ENCODE peak calls at places on chromosomes 2 and 18, in nine cellular contexts. G is thoracic aorta, B is neural crest cell, E is fibroblast of mammary gland, X is colonic mucosa, Q is epithelial cell of esophagus, P is tibial nerve, I is AG04450, R is cardiac fibroblast. W is an unnamed sample.

GRCh38 chr18:27005589-27005988 is 140.1 kb upstream of the AQP4 start:
- DNase-seq in X (no peak), E (peak; percentile 11), B (no peak), P (no peak), R (peak; percentile 10), Q (peak; percentile 30), G (no peak), I (no peak), W (no peak)

GRCh38 chr2:172829229-172829628 is 93.6 kb downstream of the RAPGEF4 start:
- DNase-seq in X (no peak), Q (peak; percentile 56), R (peak; percentile 66), P (no peak), I (peak; percentile 69), G (no peak), B (no peak), E (peak; percentile 35), W (no peak)

GRCh38 chr2:105712981-105713596 is 31.6 kb upstream of the NCK2 start:
- DNase-seq in X (no peak), B (no peak), I (no peak), P (no peak), R (peak; percentile 30), G (no peak), E (peak; percentile 78), Q (peak; percentile 91), W (no peak)

GRCh38 chr2:88669371-88670214 is 21.9 kb upstream of the RPIA start:
- DNase-seq in R (peak; percentile 64), X (peak; percentile 31), P (no peak), G (no peak), I (no peak), B (peak; percentile 7), E (peak; percentile 54), Q (peak; percentile 68), W (peak; percentile 16)

GRCh38 chr18:78875268-78875997 is 104.2 kb upstream of the SALL3 start:
- DNase-seq in G (no peak), B (peak; percentile 25), E (peak; percentile 10), X (peak; percentile 42), R (peak; percentile 16), Q (no peak), I (no peak), P (no peak), W (peak; percentile 41)

GRCh38 chr2:1649871-1650473 is 94.3 kb downstream of the PXDN start:
- DNase-seq in R (no peak), P (no peak), I (no peak), B (no peak), E (no peak), Q (no peak), X (no peak), G (no peak), W (no peak)

GRCh38 chr2:10535703-10536102 is 87.6 kb upstream of the ODC1 start:
- DNase-seq in B (no peak), R (no peak), E (no peak), X (no peak), P (no peak), I (no peak), G (no peak), Q (no peak), W (no peak)

GRCh38 chr2:26530696-26531095 is 52.8 kb upstream of the OTOF start:
- DNase-seq in P (no peak), G (no peak), Q (no peak), X (no peak), E (peak; percentile 63), B (no peak), I (no peak), R (peak; percentile 49), W (no peak)

GRCh38 chr2:210517169-210517693 is 39.2 kb upstream of the CPS1 start:
- DNase-seq in I (no peak), R (no peak), E (no peak), P (no peak), X (peak; percentile 27), B (no peak), Q (no peak), G (no peak), W (no peak)

GRCh38 chr2:30287190-30287589 is 55.9 kb downstream of the LBH start:
- DNase-seq in E (no peak), R (no peak), B (no peak), X (no peak), P (no peak), G (no peak), I (no peak), Q (no peak), W (no peak)

GRCh38 chr2:46416739-46417403 is 62.5 kb upstream of the TMEM247 start:
- DNase-seq in R (no peak), E (peak; percentile 38), I (no peak), G (no peak), X (no peak), P (no peak), B (no peak), Q (no peak), W (no peak)

GRCh38 chr2:236731767-236732580 is 162.3 kb downstream of the ACKR3 start:
- DNase-seq in R (peak; percentile 96), E (peak; percentile 90), I (no peak), X (peak; percentile 35), P (peak; percentile 73), Q (peak; percentile 73), B (no peak), G (no peak), W (no peak)

GRCh38 chr2:231041061-231041689 is 3.9 kb downstream of the C2orf72 start:
- DNase-seq in E (no peak), X (no peak), R (no peak), B (no peak), I (no peak), P (no peak), G (no peak), Q (no peak), W (no peak)

GRCh38 chr18:34723143-34723542 is 13.0 kb downstream of the DTNA start:
- DNase-seq in Q (no peak), P (no peak), B (no peak), R (peak; percentile 8), I (no peak), G (no peak), E (no peak), X (no peak), W (no peak)

GRCh38 chr18:69494841-69495240 is 94.2 kb downstream of the DOK6 start:
- DNase-seq in P (no peak), E (no peak), Q (no peak), R (no peak), I (no peak), G (no peak), B (no peak), X (no peak), W (no peak)

DNA sequence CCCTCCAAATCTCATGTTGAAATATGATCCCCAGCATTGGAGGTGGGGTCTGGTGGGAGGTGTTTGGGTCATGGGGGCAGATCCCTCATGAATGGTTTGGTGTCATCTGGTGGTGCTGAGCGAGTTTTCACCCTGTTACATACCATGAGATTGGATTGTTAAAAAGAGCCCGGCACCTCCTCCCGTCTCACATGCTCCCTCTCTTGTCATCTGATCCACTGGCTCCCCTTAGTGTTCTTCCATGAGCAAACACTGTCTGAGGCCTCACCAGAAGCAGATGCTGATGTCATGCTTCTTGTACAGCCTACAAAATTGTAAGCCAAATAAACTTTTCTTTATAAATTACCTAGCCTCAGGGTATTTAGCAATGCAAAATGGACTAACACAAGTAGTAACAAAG is 405.0 kb upstream of the SLC39A10 start:
- DNase-seq in R (no peak), E (no peak), G (no peak), B (no peak), P (no peak), X (no peak), Q (peak; percentile 2), I (no peak), W (no peak)
- TF ChIP-seq CTCF in R (no peak), E (no peak), G (no peak), B (no peak), P (no peak), X (no peak), Q (no peak), I (no peak), W (no peak)

DNA sequence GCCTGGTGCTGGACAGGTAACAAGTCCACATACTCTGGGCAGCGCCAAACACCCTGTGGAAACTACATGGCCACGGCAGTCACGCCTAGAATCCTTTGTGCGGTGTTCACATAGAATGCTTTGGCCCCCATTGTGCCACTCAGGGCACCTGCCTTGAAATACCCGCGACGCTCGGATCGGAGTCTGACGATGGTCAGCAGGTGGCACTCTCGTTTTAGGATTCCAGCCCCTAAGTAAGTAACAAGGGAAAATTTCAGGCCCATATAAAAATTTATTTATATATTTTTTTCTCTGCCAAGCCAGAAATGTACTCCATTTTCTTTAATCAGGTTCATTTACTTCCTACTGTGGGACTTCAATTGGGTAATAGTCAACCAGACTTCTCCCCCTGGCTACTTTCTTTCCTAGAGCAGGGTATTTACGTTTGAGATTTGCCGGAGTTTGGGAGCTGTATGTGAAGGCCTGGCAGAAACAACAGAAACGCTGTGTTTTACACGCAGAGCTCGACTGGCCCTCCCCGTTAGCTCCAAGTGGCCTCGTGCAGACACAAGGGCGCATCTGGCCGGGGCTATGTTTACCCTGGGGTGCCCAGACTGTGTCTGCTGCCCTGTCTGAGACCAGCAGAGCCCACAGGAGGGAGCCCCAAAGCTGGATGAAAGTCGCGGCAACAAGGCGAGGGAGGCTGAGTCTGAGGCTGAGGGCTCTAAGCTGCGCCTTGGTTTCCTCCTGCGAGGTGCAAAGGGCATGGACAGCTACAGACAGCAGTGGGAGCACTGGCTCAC is 41.6 kb downstream of the LRRC30 start:
- DNase-seq in Q (peak; percentile 78), E (peak; percentile 75), R (peak; percentile 89), X (peak; percentile 34), G (no peak), B (peak; percentile 48), P (peak; percentile 31), I (peak; percentile 20), W (peak; percentile 55)
- TF ChIP-seq CTCF in Q (peak; percentile 66), E (peak; percentile 59), R (peak; percentile 53), X (no peak), G (peak; percentile 57), B (peak; percentile 75), P (peak; percentile 22), I (peak; percentile 52), W (peak; percentile 59)

GRCh38 chr2:158922610-158923009 is 45.8 kb upstream of the TANC1 start:
- DNase-seq in G (no peak), P (no peak), X (no peak), E (no peak), R (no peak), Q (no peak), B (no peak), I (no peak), W (no peak)
- TF ChIP-seq CTCF in G (no peak), P (no peak), X (no peak), E (no peak), R (no peak), Q (no peak), B (no peak), I (no peak), W (no peak)

GRCh38 chr2:197034969-197035368 is 108.5 kb upstream of the PGAP1 start:
- DNase-seq in I (no peak), Q (no peak), R (peak; percentile 11), P (no peak), E (no peak), X (no peak), B (no peak), G (no peak), W (no peak)

GRCh38 chr2:197033222-197033621 is 106.7 kb upstream of the PGAP1 start:
- DNase-seq in G (no peak), Q (no peak), P (no peak), E (peak; percentile 39), I (no peak), R (no peak), X (no peak), B (no peak), W (no peak)

GRCh38 chr2:197034292-197034691 is 107.8 kb upstream of the PGAP1 start:
- DNase-seq in B (no peak), Q (no peak), X (no peak), I (no peak), P (no peak), G (no peak), R (peak; percentile 6), E (no peak), W (no peak)

GRCh38 chr2:197042613-197043248 is 116.2 kb upstream of the PGAP1 start:
- DNase-seq in E (no peak), P (no peak), Q (no peak), R (no peak), B (no peak), G (no peak), I (no peak), X (no peak), W (no peak)

GRCh38 chr2:197037863-197038398 is 111.4 kb upstream of the PGAP1 start:
- DNase-seq in R (no peak), P (no peak), X (no peak), B (no peak), I (no peak), E (peak; percentile 14), G (no peak), Q (peak; percentile 13), W (no peak)
- TF ChIP-seq CTCF in R (peak; percentile 15), P (no peak), X (no peak), B (no peak), I (no peak), E (peak; percentile 12), G (no peak), Q (no peak), W (no peak)